ENCODE peak calls at places on chromosomes 16 and 17, in ten cellular contexts. E is stomach, X is prostate gland, I is H1, S is SK-N-MC, Z is endothelial cell of umbilical vein, P is sigmoid colon, U is breast epithelium, K is HCT116, T is esophagus muscularis mucosa. G is an unnamed sample.

GRCh38 chr17:7380855-7381683 is at the start of gene TNK1:
- DNase-seq in E (peak; percentile 89), X (peak; percentile 84), I (no peak), S (no peak), Z (no peak), P (peak; percentile 86), U (peak; percentile 84), K (no peak), T (no peak), G (peak; percentile 87)

GRCh38 chr17:80364091-80364691 is 50.8 kb upstream of the ENDOV start:
- DNase-seq in E (no peak), X (no peak), I (no peak), S (no peak), Z (no peak), P (peak; percentile 65), U (peak; percentile 50), K (peak; percentile 8), T (no peak), G (no peak)

GRCh38 chr16:17607075-17607509 is 136.3 kb upstream of the XYLT1 start:
- DNase-seq in E (no peak), X (no peak), I (no peak), S (no peak), Z (no peak), P (no peak), U (no peak), K (no peak), T (no peak), G (no peak)

GRCh38 chr16:4846503-4846900 is 586 bp downstream of the GLYR1 start:
- DNase-seq in E (peak; percentile 66), X (peak; percentile 43), I (no peak), S (no peak), Z (peak; percentile 77), P (peak; percentile 70), U (no peak), K (no peak), T (peak; percentile 92), G (peak; percentile 71)

GRCh38 chr16:66130296-66130910 is 236.1 kb upstream of the CDH5 start:
- DNase-seq in E (no peak), X (no peak), I (no peak), S (no peak), Z (no peak), P (no peak), U (no peak), K (no peak), T (no peak), G (no peak)

GRCh38 chr17:76131692-76132573 is 9.1 kb downstream of the FOXJ1 start:
- DNase-seq in E (no peak), X (peak; percentile 62), I (no peak), S (no peak), Z (no peak), P (no peak), U (no peak), K (no peak), T (no peak), G (no peak)

GRCh38 chr16:20851601-20852000 is 45.3 kb downstream of the REXO5 start:
- DNase-seq in E (peak; percentile 82), X (peak; percentile 86), I (no peak), S (no peak), Z (peak; percentile 64), P (peak; percentile 94), U (peak; percentile 66), K (peak; percentile 28), T (peak; percentile 94), G (peak; percentile 66)

GRCh38 chr16:47978491-47979490 is 177.0 kb downstream of the ABCC12 start:
- DNase-seq in E (no peak), X (no peak), I (no peak), S (no peak), Z (no peak), P (no peak), U (no peak), K (no peak), T (peak; percentile 74), G (no peak)

GRCh38 chr17:44467108-44467507 is 36.1 kb downstream of the GPATCH8 start:
- DNase-seq in E (no peak), X (no peak), I (no peak), S (no peak), Z (peak; percentile 10), P (no peak), U (no peak), K (no peak), T (no peak), G (no peak)

GRCh38 chr17:44465276-44465675 is 37.9 kb downstream of the GPATCH8 start:
- DNase-seq in E (no peak), X (no peak), I (no peak), S (no peak), Z (no peak), P (no peak), U (no peak), K (no peak), T (no peak), G (no peak)

GRCh38 chr17:44465897-44466296 is 37.3 kb downstream of the GPATCH8 start:
- DNase-seq in E (no peak), X (no peak), I (no peak), S (no peak), Z (no peak), P (no peak), U (no peak), K (no peak), T (no peak), G (no peak)

GRCh38 chr17:44466339-44466738 is 36.9 kb downstream of the GPATCH8 start:
- DNase-seq in E (no peak), X (no peak), I (no peak), S (no peak), Z (no peak), P (no peak), U (no peak), K (no peak), T (no peak), G (no peak)

GRCh38 chr17:44464037-44464436 is 39.2 kb downstream of the GPATCH8 start:
- DNase-seq in E (no peak), X (no peak), I (no peak), S (no peak), Z (no peak), P (no peak), U (no peak), K (no peak), T (no peak), G (no peak)
- H3K27ac ChIP-seq in E (no peak overlapping the region), X (no peak overlapping the region), I (no peak overlapping the region), S (peak overlapping the region; percentile 64), Z (no peak overlapping the region), P (no peak overlapping the region), U (no peak overlapping the region), K (no peak overlapping the region), T (no peak overlapping the region), G (no peak overlapping the region)

GRCh38 chr17:52930145-52930544 is 771.6 kb upstream of the CA10 start:
- DNase-seq in E (no peak), X (no peak), I (no peak), S (no peak), Z (no peak), P (no peak), U (no peak), K (no peak), T (no peak), G (no peak)

DNA sequence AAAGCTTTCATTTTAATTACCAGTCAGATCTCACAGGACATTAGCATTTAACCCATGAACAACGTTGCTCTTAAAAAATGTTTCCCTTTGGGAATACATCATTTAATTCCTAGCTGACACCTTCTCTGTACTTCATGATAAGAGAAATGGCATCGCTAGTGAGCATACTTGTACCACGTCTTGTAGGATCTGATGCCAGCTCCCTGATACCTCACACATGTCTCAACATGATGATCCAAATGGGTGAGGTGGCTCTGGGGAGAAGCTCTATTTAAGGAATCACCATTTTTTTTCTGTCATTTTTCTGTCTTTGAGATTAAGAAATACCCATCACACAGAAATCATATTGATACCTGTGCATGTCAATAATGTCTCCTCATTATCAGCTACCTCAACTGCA is 772.1 kb upstream of the CA10 start:
- DNase-seq in E (no peak), X (no peak), I (no peak), S (no peak), Z (no peak), P (no peak), U (no peak), K (no peak), T (no peak), G (no peak)
- H3K9me3 ChIP-seq in E (no peaks in the 10 kb centered on the region), X (no peaks in the 10 kb centered on the region), I (peaks cover 3% of the 10 kb centered on the region), S (no peaks in the 10 kb centered on the region), Z (no peaks in the 10 kb centered on the region), P (no peaks in the 10 kb centered on the region), U (no peaks in the 10 kb centered on the region), K (peaks cover 56% of the 10 kb centered on the region), T (no peaks in the 10 kb centered on the region), G (no peaks in the 10 kb centered on the region)

GRCh38 chr17:40098846-40099626 is 1.4 kb downstream of the NR1D1 start:
- DNase-seq in E (peak; percentile 100), X (peak; percentile 99), I (peak; percentile 95), S (no peak), Z (peak; percentile 97), P (peak; percentile 100), U (peak; percentile 100), K (peak; percentile 99), T (peak; percentile 100), G (peak; percentile 100)

GRCh38 chr17:40099627-40100418 is 566 bp downstream of the NR1D1 start:
- DNase-seq in E (no peak), X (no peak), I (no peak), S (no peak), Z (peak; percentile 31), P (no peak), U (no peak), K (no peak), T (no peak), G (no peak)

GRCh38 chr17:40095944-40096791 is 4.2 kb downstream of the NR1D1 start:
- DNase-seq in E (peak; percentile 57), X (no peak), I (no peak), S (no peak), Z (no peak), P (peak; percentile 90), U (no peak), K (no peak), T (no peak), G (peak; percentile 73)

GRCh38 chr17:40097087-40097486 is 3.3 kb downstream of the NR1D1 start:
- DNase-seq in E (no peak), X (no peak), I (no peak), S (no peak), Z (no peak), P (peak; percentile 67), U (no peak), K (no peak), T (no peak), G (no peak)

DNA sequence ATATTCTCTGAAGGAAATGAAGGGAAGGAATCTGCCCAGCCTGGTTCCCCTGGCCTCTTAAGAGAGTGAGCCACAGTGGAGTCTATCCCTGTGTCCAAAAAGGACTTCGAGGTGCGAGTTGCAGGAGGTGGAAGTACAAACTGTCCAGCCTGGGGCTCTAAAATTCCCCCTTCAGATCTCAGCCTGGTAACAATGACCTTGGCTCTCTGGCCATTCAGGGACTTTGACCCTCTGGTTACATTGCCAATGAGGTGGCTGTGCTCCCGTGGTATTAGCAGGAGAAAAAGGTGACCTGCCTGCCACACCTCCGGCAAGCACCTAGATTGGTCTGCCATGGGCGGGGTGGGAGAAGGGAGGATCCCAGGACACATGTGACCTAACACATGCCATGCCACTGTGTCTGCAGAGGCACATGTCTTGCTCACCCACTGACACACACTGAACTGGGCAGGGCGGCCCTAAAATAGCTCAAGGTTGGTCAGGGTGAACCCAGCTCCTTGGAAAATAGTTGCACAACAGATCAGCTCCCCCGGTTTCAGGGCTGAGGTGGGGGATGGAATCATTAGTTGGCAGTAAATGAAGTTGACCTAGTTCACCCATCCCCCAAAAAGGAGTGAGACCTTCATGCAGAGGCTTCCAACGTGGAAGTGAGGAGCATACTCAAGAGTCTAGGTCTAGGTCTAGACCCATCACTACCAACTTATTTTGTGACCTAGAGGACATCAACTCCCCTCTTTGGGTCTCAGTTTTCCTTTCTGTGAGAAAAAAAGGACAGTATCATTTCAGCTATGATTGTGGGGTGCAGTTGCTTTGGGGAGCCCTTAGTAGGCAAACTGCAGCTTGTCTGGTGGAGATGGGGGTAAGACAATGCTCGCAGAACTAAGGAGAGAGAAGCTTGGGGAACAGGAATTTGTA is 2.2 kb downstream of the NR1D1 start:
- DNase-seq in E (peak; percentile 85), X (peak; percentile 54), I (no peak), S (no peak), Z (peak; percentile 27), P (peak; percentile 91), U (no peak), K (no peak), T (no peak), G (peak; percentile 90)
- TF ChIP-seq POLR2AphosphoS5 in E (peak; percentile 93), X (peak; percentile 52), I (no peak), S (no peak), Z (no peak), P (peak; percentile 47), U (peak; percentile 76), K (no peak), T (peak; percentile 74), G (peak; percentile 82)

GRCh38 chr17:74947041-74947754 is 11.5 kb downstream of the OTOP3 start:
- DNase-seq in E (no peak), X (no peak), I (no peak), S (no peak), Z (no peak), P (no peak), U (no peak), K (no peak), T (no peak), G (no peak)

GRCh38 chr17:74941128-74941725 is 5.5 kb downstream of the OTOP3 start:
- DNase-seq in E (no peak), X (no peak), I (no peak), S (no peak), Z (no peak), P (no peak), U (no peak), K (no peak), T (no peak), G (no peak)

GRCh38 chr17:74946641-74947040 is 10.9 kb downstream of the OTOP3 start:
- DNase-seq in E (no peak), X (no peak), I (no peak), S (no peak), Z (no peak), P (no peak), U (no peak), K (no peak), T (no peak), G (no peak)

GRCh38 chr17:74945543-74945942 is 9.8 kb downstream of the OTOP3 start:
- DNase-seq in E (no peak), X (no peak), I (no peak), S (no peak), Z (no peak), P (no peak), U (no peak), K (no peak), T (no peak), G (no peak)

GRCh38 chr17:74943808-74944522 is 8.3 kb downstream of the OTOP3 start:
- DNase-seq in E (no peak), X (no peak), I (no peak), S (no peak), Z (no peak), P (no peak), U (no peak), K (no peak), T (no peak), G (peak; percentile 47)
- H3K27ac ChIP-seq in E (no peak overlapping the region), X (no peak overlapping the region), I (no peak overlapping the region), S (no peak overlapping the region), Z (no peak overlapping the region), P (no peak overlapping the region), U (no peak overlapping the region), K (no peak overlapping the region), T (no peak overlapping the region), G (no peak overlapping the region)

G was measured in transverse colon.